ENCODE peak calls at places on chromosomes 7 and 10, in ten cellular contexts. G, I, O, F, W, N, Y, V, U and D are unnamed samples.
A peak's percentile ranks its signal among the peaks of the same experiment; 100 is the strongest.

GRCh38 chr7:127995157-127995865 is 35.9 kb downstream of the LRRC4 start:
- DNase-seq in G (peak; percentile 59), I (peak; percentile 46), O (no peak), F (no peak), W (no peak), N (no peak), Y (no peak), V (no peak), U (no peak), D (no peak)

GRCh38 chr10:110006358-110007170 is 1.2 kb upstream of the ADD3 start:
- DNase-seq in G (peak; percentile 80), I (peak; percentile 82), O (peak; percentile 68), F (no peak), W (peak; percentile 93), N (peak; percentile 47), Y (no peak), V (peak; percentile 32), U (no peak), D (peak; percentile 55)

GRCh38 chr7:102140952-102141370 is 145.7 kb upstream of the SH2B2 start:
- DNase-seq in G (no peak), I (no peak), O (no peak), F (no peak), W (no peak), N (no peak), Y (no peak), V (no peak), U (no peak), D (no peak)

GRCh38 chr10:5317547-5318107 is 47.1 kb upstream of the UCN3 start:
- DNase-seq in G (peak; percentile 72), I (peak; percentile 70), O (no peak), F (no peak), W (no peak), N (peak; percentile 18), Y (peak; percentile 53), V (no peak), U (no peak), D (no peak)

GRCh38 chr10:43226441-43226840 is 40.4 kb downstream of the RASGEF1A start:
- DNase-seq in G (no peak), I (no peak), O (peak; percentile 3), F (peak; percentile 1), W (no peak), N (no peak), Y (no peak), V (no peak), U (no peak), D (no peak)

GRCh38 chr7:34236057-34236456 is 330.7 kb downstream of the BMPER start:
- DNase-seq in G (no peak), I (no peak), O (no peak), F (no peak), W (no peak), N (no peak), Y (no peak), V (no peak), U (no peak), D (no peak)

GRCh38 chr7:23538301-23538700 is 6.5 kb upstream of the TRA2A start:
- DNase-seq in G (no peak), I (no peak), O (no peak), F (no peak), W (no peak), N (no peak), Y (no peak), V (no peak), U (no peak), D (no peak)

GRCh38 chr7:150388306-150388705 is 9.2 kb downstream of the ZNF775 start:
- DNase-seq in G (no peak), I (no peak), O (no peak), F (no peak), W (no peak), N (no peak), Y (no peak), V (peak; percentile 2), U (peak; percentile 26), D (no peak)

DNA sequence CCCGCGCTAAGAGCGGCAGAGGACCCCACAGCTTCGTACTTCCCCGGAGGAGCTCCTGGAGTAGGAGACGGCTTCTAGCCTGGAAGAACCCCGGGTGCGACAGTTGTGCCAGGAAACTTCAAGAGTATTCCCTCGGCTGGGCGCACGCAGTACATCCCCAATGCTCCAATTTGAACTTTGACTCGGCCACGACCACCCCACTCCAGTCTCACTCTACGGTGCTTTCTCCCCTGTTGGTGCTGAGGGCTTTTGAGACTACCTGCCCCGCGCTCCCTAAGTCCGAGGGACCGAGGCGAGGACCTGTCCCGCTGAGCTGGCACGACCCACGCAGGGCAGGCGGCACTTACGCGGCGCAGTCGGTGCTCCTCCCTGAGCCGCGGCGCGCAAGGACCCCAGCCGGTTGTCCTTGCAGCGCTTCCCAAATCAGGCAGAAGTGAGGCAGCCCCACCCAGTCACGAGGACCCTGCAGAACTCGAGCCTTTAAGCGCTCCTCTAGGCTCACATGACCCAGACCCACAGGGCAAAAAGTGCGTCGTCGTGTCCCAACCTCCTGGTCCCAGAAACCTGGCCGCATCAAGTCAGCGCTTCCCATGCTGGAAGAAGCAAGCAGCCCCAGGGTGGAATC is at the start of gene CPVL:
- DNase-seq in G (no peak), I (no peak), O (peak; percentile 26), F (peak; percentile 56), W (peak; percentile 82), N (peak; percentile 91), Y (no peak), V (peak; percentile 64), U (peak; percentile 36), D (peak; percentile 51)
- H3K4me3 ChIP-seq in G (no peak within 1 kb of the TSS), I (no peak within 1 kb of the TSS), O (peak within 1 kb of the TSS; percentile 31), F (peak within 1 kb of the TSS; percentile 7), W (peak within 1 kb of the TSS; percentile 54), N (peak within 1 kb of the TSS; percentile 79), Y (no peak within 1 kb of the TSS), V (peak within 1 kb of the TSS; percentile 72), U (peak within 1 kb of the TSS; percentile 18), D (no peak within 1 kb of the TSS)

GRCh38 chr10:49139000-49139865 is 5.4 kb upstream of the FAM170B start:
- DNase-seq in G (peak; percentile 92), I (no peak), O (no peak), F (no peak), W (no peak), N (no peak), Y (peak; percentile 62), V (no peak), U (no peak), D (no peak)

GRCh38 chr10:49136525-49136924 is 2.7 kb upstream of the FAM170B start:
- DNase-seq in G (no peak), I (no peak), O (no peak), F (no peak), W (no peak), N (no peak), Y (no peak), V (no peak), U (no peak), D (no peak)

GRCh38 chr10:49139866-49140195 is 6.0 kb upstream of the FAM170B start:
- DNase-seq in G (peak; percentile 95), I (peak; percentile 57), O (no peak), F (no peak), W (no peak), N (no peak), Y (peak; percentile 90), V (no peak), U (no peak), D (no peak)

GRCh38 chr10:49140306-49141175 is 6.7 kb upstream of the FAM170B start:
- DNase-seq in G (peak; percentile 61), I (no peak), O (no peak), F (no peak), W (no peak), N (no peak), Y (no peak), V (no peak), U (no peak), D (no peak)

DNA sequence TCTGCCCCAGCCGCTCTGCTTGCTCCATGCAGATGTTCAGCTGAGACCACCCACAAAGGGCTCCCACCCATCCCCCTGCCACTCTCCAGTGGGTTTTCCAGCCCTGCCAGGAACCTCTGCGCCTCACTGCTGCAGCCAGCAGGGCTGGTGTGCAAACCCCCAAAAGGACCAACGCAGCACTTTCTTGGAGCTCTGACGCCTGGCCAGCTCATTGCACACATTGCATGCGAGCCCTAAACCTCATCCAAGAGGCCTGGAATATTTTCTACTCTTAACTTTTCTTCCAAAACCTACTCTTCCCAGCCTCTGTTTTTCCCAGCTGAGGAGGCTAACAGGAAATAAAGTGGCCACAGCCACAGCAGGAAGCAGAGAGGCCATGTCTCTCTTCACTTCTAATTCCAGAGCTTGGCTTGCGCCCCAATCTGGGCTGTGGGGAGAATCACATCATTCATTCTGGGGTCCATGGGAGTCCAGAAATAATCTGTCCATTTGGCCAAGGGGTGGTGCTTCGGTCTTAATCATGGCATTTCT is 4.6 kb upstream of the FAM170B start:
- DNase-seq in G (peak; percentile 92), I (no peak), O (no peak), F (no peak), W (no peak), N (no peak), Y (no peak), V (no peak), U (no peak), D (no peak)
- H3K4me3 ChIP-seq in G (no peak overlapping the region), I (no peak overlapping the region), O (no peak overlapping the region), F (no peak overlapping the region), W (no peak overlapping the region), N (no peak overlapping the region), Y (no peak overlapping the region), V (no peak overlapping the region), U (no peak overlapping the region), D (no peak overlapping the region)

DNA sequence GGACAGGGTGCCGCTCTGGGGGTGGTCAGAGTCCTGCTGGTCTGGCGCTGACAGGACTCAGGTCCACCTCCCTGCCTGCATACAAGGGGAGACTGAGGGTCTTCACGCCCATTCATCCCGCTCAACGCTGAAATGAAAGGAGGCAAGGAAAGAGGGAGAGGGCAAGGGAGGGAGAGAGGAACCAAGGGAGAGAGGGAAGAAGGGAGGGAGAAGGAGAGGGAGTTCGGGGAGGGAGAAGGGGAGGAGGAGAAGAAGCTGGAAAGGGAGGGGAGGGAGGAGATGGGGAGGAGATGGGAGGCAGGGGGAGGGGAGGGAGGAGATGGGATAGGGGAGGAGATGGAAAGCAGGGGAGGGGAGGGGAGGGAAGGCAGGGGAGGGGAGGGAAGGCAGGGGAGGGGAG is 69.4 kb upstream of the INPP5A start:
- DNase-seq in G (no peak), I (no peak), O (peak; percentile 71), F (no peak), W (no peak), N (no peak), Y (no peak), V (no peak), U (no peak), D (no peak)
- H3K4me3 ChIP-seq in G (no peak overlapping the region), I (no peak overlapping the region), O (peak overlapping the region; percentile 11), F (no peak overlapping the region), W (peak overlapping the region; percentile 9), N (no peak overlapping the region), Y (no peak overlapping the region), V (no peak overlapping the region), U (no peak overlapping the region), D (no peak overlapping the region)

GRCh38 chr10:60944159-60944909 is at the start of gene RHOBTB1:
- DNase-seq in G (peak; percentile 86), I (peak; percentile 82), O (peak; percentile 81), F (peak; percentile 88), W (peak; percentile 93), N (peak; percentile 78), Y (no peak), V (peak; percentile 87), U (peak; percentile 86), D (peak; percentile 71)

GRCh38 chr10:60943372-60944158 is 420 bp downstream of the RHOBTB1 start:
- DNase-seq in G (peak; percentile 72), I (peak; percentile 70), O (peak; percentile 78), F (peak; percentile 74), W (peak; percentile 94), N (peak; percentile 91), Y (no peak), V (peak; percentile 75), U (peak; percentile 76), D (peak; percentile 76)

GRCh38 chr10:60940435-60940834 is 3.5 kb downstream of the RHOBTB1 start:
- DNase-seq in G (peak; percentile 37), I (no peak), O (no peak), F (no peak), W (no peak), N (no peak), Y (no peak), V (no peak), U (no peak), D (no peak)

GRCh38 chr10:60942604-60943269 is 1.2 kb downstream of the RHOBTB1 start:
- DNase-seq in G (peak; percentile 60), I (peak; percentile 33), O (peak; percentile 56), F (peak; percentile 68), W (no peak), N (no peak), Y (no peak), V (no peak), U (peak; percentile 49), D (peak; percentile 51)

GRCh38 chr10:60942134-60942533 is 1.9 kb downstream of the RHOBTB1 start:
- DNase-seq in G (no peak), I (no peak), O (no peak), F (no peak), W (no peak), N (no peak), Y (no peak), V (no peak), U (no peak), D (no peak)
- H3K4me3 ChIP-seq in G (peak overlapping the region; percentile 74), I (peak overlapping the region; percentile 72), O (peak overlapping the region; percentile 87), F (no peak overlapping the region), W (peak overlapping the region; percentile 90), N (no peak overlapping the region), Y (peak overlapping the region; percentile 74), V (no peak overlapping the region), U (no peak overlapping the region), D (no peak overlapping the region)